ENCODE peak calls at places on chromosome 1, in nine cellular contexts. B is ELF-1; N is AG20443; D is nephron progenitor cell; C is Calu3; U is psoas muscle; Q is activated CD4-positive, alpha-beta T cell treated with anti-CD3 and anti-CD28 coated beads, Interleukin-2, amount 10 ng/mL, durations not matched to agents 7 days and 5 days; P is stimulated activated CD4-positive, alpha-beta T cell treated with anti-CD3 and anti-CD28 coated beads, Interleukin-4, amount 100 ng/mL, for 48 hours; V is BJ. A is an unnamed sample.
A peak's percentile ranks its signal among the peaks of the same experiment; 100 is the strongest.

GRCh38 chr1:7852778-7853177 is at the start of gene UTS2:
- DNase-seq in B (no peak), U (no peak), V (no peak), N (no peak), D (no peak), Q (no peak), C (no peak), P (no peak), A (no peak)

GRCh38 chr1:59520759-59521442 is 224.0 kb downstream of the FGGY start:
- DNase-seq in B (no peak), U (no peak), V (no peak), C (no peak), D (no peak), P (no peak), Q (no peak), N (peak; percentile 31), A (no peak)

GRCh38 chr1:200891774-200892157 is 2.9 kb upstream of the INAVA start:
- DNase-seq in D (peak; percentile 72), C (peak; percentile 83), V (no peak), B (peak; percentile 90), P (no peak), N (no peak), U (no peak), Q (no peak), A (no peak)

GRCh38 chr1:225987491-225988316 is 11.4 kb downstream of the SDE2 start:
- DNase-seq in Q (peak; percentile 26), U (no peak), B (no peak), D (no peak), N (peak; percentile 36), V (no peak), C (no peak), P (no peak), A (peak; percentile 18)

GRCh38 chr1:154661110-154661509 is 53.1 kb upstream of the ADAR start:
- DNase-seq in B (peak; percentile 5), U (no peak), C (no peak), Q (no peak), N (no peak), V (no peak), P (no peak), D (no peak), A (no peak)

GRCh38 chr1:87449348-87449963 is 120.8 kb downstream of the LMO4 start:
- DNase-seq in N (no peak), D (no peak), U (no peak), B (peak; percentile 49), Q (no peak), V (no peak), C (peak; percentile 28), P (peak; percentile 4), A (no peak)

GRCh38 chr1:213369465-213369864 is 318.4 kb downstream of the RPS6KC1 start:
- DNase-seq in D (no peak), B (no peak), P (no peak), Q (no peak), N (no peak), V (no peak), C (no peak), U (no peak), A (no peak)

GRCh38 chr1:117673405-117673804 is 67.6 kb downstream of the TENT5C start:
- DNase-seq in U (no peak), D (no peak), V (peak; percentile 24), B (no peak), Q (no peak), N (peak; percentile 64), C (no peak), P (no peak), A (no peak)

A was measured in KG1.